ENCODE peak calls at places on chromosomes 1 and 21, in seven cellular contexts. E, T, K, M, A, V and O are unnamed samples.

GRCh38 chr1:59695301-59695700 is 119.4 kb upstream of the HOOK1 start:
- DNase-seq in E (no peak), T (no peak), K (no peak), M (no peak), A (no peak), V (no peak), O (no peak)

GRCh38 chr1:54254055-54254454 is 54.1 kb downstream of the MRPL37 start:
- DNase-seq in E (no peak), T (no peak), K (no peak), M (no peak), A (no peak), V (no peak), O (no peak)

GRCh38 chr1:12174789-12175455 is 8.1 kb downstream of the TNFRSF1B start:
- DNase-seq in E (no peak), T (no peak), K (no peak), M (no peak), A (no peak), V (no peak), O (no peak)

GRCh38 chr1:145962157-145963102 is 1.9 kb downstream of the ANKRD34A start:
- DNase-seq in E (no peak), T (no peak), K (peak), M (no peak), A (no peak), V (no peak), O (peak)

GRCh38 chr1:161260939-161261858 is 2.7 kb downstream of the PCP4L1 start:
- DNase-seq in E (no peak), T (no peak), K (no peak), M (no peak), A (no peak), V (no peak), O (no peak)

GRCh38 chr1:58874757-58875755 is 91.2 kb upstream of the JUN start:
- DNase-seq in E (peak), T (peak), K (no peak), M (no peak), A (no peak), V (no peak), O (no peak)

GRCh38 chr1:21573971-21574458 is 64.8 kb downstream of the ALPL start:
- DNase-seq in E (no peak), T (no peak), K (no peak), M (no peak), A (peak), V (peak), O (peak)

GRCh38 chr1:18062180-18062579 is 45.4 kb upstream of the IGSF21 start:
- DNase-seq in E (no peak), T (no peak), K (no peak), M (no peak), A (no peak), V (peak), O (no peak)

GRCh38 chr21:41189147-41189538 is 21.2 kb downstream of the BACE2 start:
- DNase-seq in E (no peak), T (no peak), K (no peak), M (no peak), A (no peak), V (no peak), O (no peak)

GRCh38 chr1:19636065-19636464 is 8.0 kb upstream of the NBL1 start:
- DNase-seq in E (no peak), T (no peak), K (no peak), M (no peak), A (no peak), V (no peak), O (no peak)

GRCh38 chr1:25649041-25649440 is 32.5 kb downstream of the MAN1C1 start:
- DNase-seq in E (no peak), T (no peak), K (no peak), M (no peak), A (no peak), V (no peak), O (no peak)

GRCh38 chr1:214341459-214341858 is 60.5 kb downstream of the SMYD2 start:
- DNase-seq in E (no peak), T (no peak), K (no peak), M (no peak), A (no peak), V (no peak), O (no peak)